ENCODE peak calls at places on chromosomes 5 and 9, in seven cellular contexts. One of them, this sample, is unnamed.

GRCh38 chr9:107628444-107628843 is 138.9 kb upstream of the KLF4 start:
- DNase-seq in A549: no peak
- DNase-seq in kidney epithelial cell: no peak
- DNase-seq in choroid plexus epithelial cell: no peak
- DNase-seq in neural progenitor cell: no peak
- DNase-seq in NCI-H1694: no peak
- DNase-seq in HT-29: no peak
- DNase-seq in this sample: no peak

GRCh38 chr9:6144947-6145346 is 70.7 kb upstream of the IL33 start:
- DNase-seq in A549: no peak
- DNase-seq in kidney epithelial cell: no peak
- DNase-seq in choroid plexus epithelial cell: no peak
- DNase-seq in neural progenitor cell: no peak
- DNase-seq in NCI-H1694: no peak
- DNase-seq in HT-29: no peak
- DNase-seq in this sample: no peak

GRCh38 chr5:81749562-81750307 is 1.2 kb downstream of the SSBP2 start:
- DNase-seq in A549: peak
- DNase-seq in kidney epithelial cell: no peak
- DNase-seq in choroid plexus epithelial cell: peak
- DNase-seq in neural progenitor cell: peak
- DNase-seq in NCI-H1694: no peak
- DNase-seq in HT-29: peak
- DNase-seq in this sample: no peak

GRCh38 chr5:115069087-115069968 is 100.4 kb downstream of the TRIM36 start:
- DNase-seq in A549: peak
- DNase-seq in kidney epithelial cell: no peak
- DNase-seq in choroid plexus epithelial cell: peak
- DNase-seq in neural progenitor cell: peak
- DNase-seq in NCI-H1694: peak
- DNase-seq in HT-29: peak
- DNase-seq in this sample: no peak

GRCh38 chr9:78443946-78444345 is 147.0 kb downstream of the PSAT1 start:
- DNase-seq in A549: no peak
- DNase-seq in kidney epithelial cell: no peak
- DNase-seq in choroid plexus epithelial cell: no peak
- DNase-seq in neural progenitor cell: no peak
- DNase-seq in NCI-H1694: no peak
- DNase-seq in HT-29: no peak
- DNase-seq in this sample: no peak

GRCh38 chr9:117887383-117887782 is 183.2 kb downstream of the TLR4 start:
- DNase-seq in A549: no peak
- DNase-seq in kidney epithelial cell: no peak
- DNase-seq in choroid plexus epithelial cell: peak
- DNase-seq in neural progenitor cell: no peak
- DNase-seq in NCI-H1694: no peak
- DNase-seq in HT-29: no peak
- DNase-seq in this sample: no peak

GRCh38 chr9:83433841-83434240 is 104.4 kb downstream of the FRMD3 start:
- DNase-seq in A549: no peak
- DNase-seq in kidney epithelial cell: no peak
- DNase-seq in choroid plexus epithelial cell: no peak
- DNase-seq in neural progenitor cell: no peak
- DNase-seq in NCI-H1694: no peak
- DNase-seq in HT-29: no peak
- DNase-seq in this sample: no peak

GRCh38 chr5:6856658-6857057 is 143.4 kb downstream of the TENT4A start:
- DNase-seq in A549: no peak
- DNase-seq in kidney epithelial cell: no peak
- DNase-seq in choroid plexus epithelial cell: no peak
- DNase-seq in neural progenitor cell: no peak
- DNase-seq in NCI-H1694: no peak
- DNase-seq in HT-29: no peak
- DNase-seq in this sample: no peak

GRCh38 chr9:93678199-93679019 is 102.0 kb downstream of the PHF2 start:
- DNase-seq in A549: no peak
- DNase-seq in kidney epithelial cell: no peak
- DNase-seq in choroid plexus epithelial cell: no peak
- DNase-seq in neural progenitor cell: no peak
- DNase-seq in NCI-H1694: no peak
- DNase-seq in HT-29: no peak
- DNase-seq in this sample: no peak